ENCODE peak calls at places on chromosomes 2 and 18, in nine cellular contexts. P, J, F, V, E, R, U, O and B are unnamed samples.

GRCh38 chr18:41906528-41907256 is 48.3 kb upstream of the PIK3C3 start:
- DNase-seq in V (peak), R (no peak), U (no peak), J (peak), O (peak), E (peak), P (no peak), F (peak), B (peak)

GRCh38 chr2:30235008-30235655 is 3.8 kb downstream of the LBH start:
- DNase-seq in U (no peak), R (no peak), O (no peak), V (no peak), F (no peak), P (no peak), E (no peak), J (peak), B (no peak)

GRCh38 chr2:6499691-6500090 is 366.0 kb downstream of the CMPK2 start:
- DNase-seq in P (no peak), U (no peak), O (no peak), J (no peak), E (no peak), R (no peak), F (no peak), V (no peak), B (no peak)

GRCh38 chr2:109481196-109481555 is 132.6 kb downstream of the SEPTIN10 start:
- DNase-seq in F (no peak), E (no peak), V (no peak), R (no peak), P (no peak), U (no peak), J (no peak), O (no peak), B (no peak)

GRCh38 chr18:36786686-36787085 is 42.1 kb downstream of the TPGS2 start:
- DNase-seq in P (peak), R (no peak), O (no peak), U (no peak), J (peak), V (no peak), F (peak), E (no peak), B (no peak)

GRCh38 chr18:45662468-45662867 is 47.2 kb downstream of the SLC14A2 start:
- DNase-seq in J (no peak), R (no peak), P (no peak), E (no peak), U (no peak), F (peak), V (no peak), O (no peak), B (no peak)

GRCh38 chr2:37622434-37623202 is 48.8 kb downstream of the CDC42EP3 start:
- DNase-seq in J (no peak), F (no peak), V (no peak), P (no peak), U (no peak), R (no peak), E (no peak), O (no peak), B (no peak)

GRCh38 chr2:170512271-170512670 is 202.9 kb upstream of the SP5 start:
- DNase-seq in J (no peak), F (no peak), O (no peak), E (no peak), U (no peak), V (no peak), R (no peak), P (peak), B (no peak)

GRCh38 chr18:59029663-59030421 is 109.8 kb upstream of the SEC11C start:
- DNase-seq in F (no peak), E (no peak), J (no peak), P (peak), R (no peak), V (no peak), O (no peak), U (no peak), B (no peak)

GRCh38 chr2:96691022-96691612 is 48.6 kb downstream of the FER1L5 start:
- DNase-seq in J (no peak), O (no peak), P (no peak), U (no peak), R (no peak), F (no peak), V (no peak), E (no peak), B (no peak)

GRCh38 chr2:163469561-163469962 is 266.2 kb downstream of the FIGN start:
- DNase-seq in R (no peak), F (peak), J (no peak), P (no peak), U (no peak), E (no peak), O (no peak), V (no peak), B (no peak)

GRCh38 chr2:118197011-118197695 is 108.9 kb downstream of the INSIG2 start:
- DNase-seq in P (no peak), U (no peak), R (no peak), E (no peak), V (no peak), F (no peak), J (peak), O (no peak), B (peak)

GRCh38 chr2:176457486-176457885 is 188.2 kb downstream of the MTX2 start:
- DNase-seq in R (no peak), E (no peak), F (peak), U (no peak), P (no peak), J (peak), O (no peak), V (no peak), B (no peak)

GRCh38 chr2:172079838-172080640 is 5.3 kb upstream of the DLX1 start:
- DNase-seq in F (no peak), P (no peak), O (no peak), J (no peak), V (no peak), E (no peak), R (no peak), U (no peak), B (no peak)